ENCODE peak calls at places on chromosomes 2 and 18, in seven cellular contexts. One of them, this sample, is unnamed.

GRCh38 chr2:168174761-168175160 is 72.6 kb downstream of the STK39 start:
- DNase-seq in HCT116: no peak
- DNase-seq in GM12878: no peak
- DNase-seq in GM23338: no peak
- DNase-seq in SK-N-SH: no peak
- DNase-seq in HepG2: no peak
- DNase-seq in H1: no peak
- DNase-seq in this sample: no peak

GRCh38 chr2:69437751-69438154 is 518 bp upstream of the NFU1 start:
- DNase-seq in HCT116: no peak
- DNase-seq in GM12878: no peak
- DNase-seq in GM23338: no peak
- DNase-seq in SK-N-SH: no peak
- DNase-seq in HepG2: no peak
- DNase-seq in H1: no peak
- DNase-seq in this sample: no peak

GRCh38 chr2:177262137-177262536 is 2.4 kb downstream of the NFE2L2 start:
- DNase-seq in HCT116: no peak
- DNase-seq in GM12878: no peak
- DNase-seq in GM23338: no peak
- DNase-seq in SK-N-SH: no peak
- DNase-seq in HepG2: no peak
- DNase-seq in H1: no peak
- DNase-seq in this sample: peak; percentile 37

GRCh38 chr2:155377178-155377780 is 678.8 kb downstream of the KCNJ3 start:
- DNase-seq in HCT116: peak; percentile 35
- DNase-seq in GM12878: no peak
- DNase-seq in GM23338: peak; percentile 64
- DNase-seq in SK-N-SH: no peak
- DNase-seq in HepG2: peak; percentile 7
- DNase-seq in H1: no peak
- DNase-seq in this sample: peak; percentile 75

GRCh38 chr2:42909966-42910365 is 117.6 kb upstream of the HAAO start:
- DNase-seq in HCT116: no peak
- DNase-seq in GM12878: no peak
- DNase-seq in GM23338: no peak
- DNase-seq in SK-N-SH: no peak
- DNase-seq in HepG2: no peak
- DNase-seq in H1: no peak
- DNase-seq in this sample: no peak

GRCh38 chr2:9021563-9022211 is 18.2 kb upstream of the MBOAT2 start:
- DNase-seq in HCT116: no peak
- DNase-seq in GM12878: no peak
- DNase-seq in GM23338: no peak
- DNase-seq in SK-N-SH: no peak
- DNase-seq in HepG2: no peak
- DNase-seq in H1: no peak
- DNase-seq in this sample: no peak

GRCh38 chr18:34595673-34596072 is 114.4 kb upstream of the DTNA start:
- DNase-seq in HCT116: peak; percentile 28
- DNase-seq in GM12878: no peak
- DNase-seq in GM23338: peak; percentile 75
- DNase-seq in SK-N-SH: no peak
- DNase-seq in HepG2: peak; percentile 20
- DNase-seq in H1: no peak
- DNase-seq in this sample: peak; percentile 47

GRCh38 chr18:28494151-28494550 is 317.2 kb upstream of the CDH2 start:
- DNase-seq in HCT116: no peak
- DNase-seq in GM12878: no peak
- DNase-seq in GM23338: no peak
- DNase-seq in SK-N-SH: no peak
- DNase-seq in HepG2: no peak
- DNase-seq in H1: no peak
- DNase-seq in this sample: no peak

GRCh38 chr2:152613235-152613634 is 104.0 kb downstream of the PRPF40A start:
- DNase-seq in HCT116: no peak
- DNase-seq in GM12878: no peak
- DNase-seq in GM23338: no peak
- DNase-seq in SK-N-SH: no peak
- DNase-seq in HepG2: no peak
- DNase-seq in H1: no peak
- DNase-seq in this sample: peak; percentile 18

GRCh38 chr2:239934571-239935171 is 90.5 kb downstream of the NDUFA10 start:
- DNase-seq in HCT116: peak; percentile 38
- DNase-seq in GM12878: no peak
- DNase-seq in GM23338: peak; percentile 89
- DNase-seq in SK-N-SH: peak; percentile 78
- DNase-seq in HepG2: peak; percentile 74
- DNase-seq in H1: peak; percentile 85
- DNase-seq in this sample: peak; percentile 40

GRCh38 chr2:172285760-172286159 is 141.6 kb upstream of the ITGA6 start:
- DNase-seq in HCT116: no peak
- DNase-seq in GM12878: no peak
- DNase-seq in GM23338: no peak
- DNase-seq in SK-N-SH: no peak
- DNase-seq in HepG2: no peak
- DNase-seq in H1: no peak
- DNase-seq in this sample: no peak

GRCh38 chr2:191311156-191311555 is 66.0 kb downstream of the MYO1B start:
- DNase-seq in HCT116: no peak
- DNase-seq in GM12878: no peak
- DNase-seq in GM23338: no peak
- DNase-seq in SK-N-SH: no peak
- DNase-seq in HepG2: no peak
- DNase-seq in H1: no peak
- DNase-seq in this sample: no peak

GRCh38 chr2:191312662-191313061 is 67.5 kb downstream of the MYO1B start:
- DNase-seq in HCT116: no peak
- DNase-seq in GM12878: no peak
- DNase-seq in GM23338: no peak
- DNase-seq in SK-N-SH: no peak
- DNase-seq in HepG2: no peak
- DNase-seq in H1: no peak
- DNase-seq in this sample: no peak

GRCh38 chr2:191312163-191312562 is 67.0 kb downstream of the MYO1B start:
- DNase-seq in HCT116: no peak
- DNase-seq in GM12878: no peak
- DNase-seq in GM23338: no peak
- DNase-seq in SK-N-SH: no peak
- DNase-seq in HepG2: no peak
- DNase-seq in H1: no peak
- DNase-seq in this sample: no peak

GRCh38 chr2:191314697-191315364 is 69.6 kb downstream of the MYO1B start:
- DNase-seq in HCT116: no peak
- DNase-seq in GM12878: no peak
- DNase-seq in GM23338: no peak
- DNase-seq in SK-N-SH: no peak
- DNase-seq in HepG2: no peak
- DNase-seq in H1: no peak
- DNase-seq in this sample: no peak

DNA sequence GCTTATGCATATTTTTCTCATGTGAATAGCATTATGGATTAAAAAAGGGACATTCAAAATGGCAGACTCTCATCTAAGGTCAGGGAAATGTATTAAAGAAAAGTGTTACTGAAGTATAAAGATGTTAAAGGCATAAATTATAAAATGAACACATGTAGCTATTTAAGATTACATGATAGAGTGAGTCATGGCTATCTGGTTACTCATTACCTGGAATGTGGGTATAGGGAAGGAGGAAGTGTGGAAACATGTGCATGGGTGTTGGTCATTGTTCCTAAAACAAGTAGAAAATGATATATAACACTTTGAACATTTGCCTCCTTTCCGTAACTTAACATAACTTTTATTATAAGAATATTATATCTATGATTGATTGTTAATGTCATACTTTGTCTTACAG is 66.4 kb downstream of the MYO1B start:
- DNase-seq in HCT116: peak; percentile 72
- DNase-seq in GM12878: no peak
- DNase-seq in GM23338: no peak
- DNase-seq in SK-N-SH: no peak
- DNase-seq in HepG2: peak; percentile 59
- DNase-seq in H1: no peak
- DNase-seq in this sample: peak; percentile 25
- TF ChIP-seq POLR2AphosphoS5 in HCT116: no peak
- TF ChIP-seq POLR2AphosphoS5 in GM12878: no peak
- TF ChIP-seq POLR2AphosphoS5 in GM23338: no peak
- TF ChIP-seq POLR2AphosphoS5 in SK-N-SH: no peak
- TF ChIP-seq POLR2AphosphoS5 in HepG2: no peak
- TF ChIP-seq POLR2AphosphoS5 in H1: no peak
- TF ChIP-seq POLR2AphosphoS5 in this sample: no peak

GRCh38 chr2:102074167-102074778 is 68.3 kb upstream of the IL1R1 start:
- DNase-seq in HCT116: no peak
- DNase-seq in GM12878: no peak
- DNase-seq in GM23338: no peak
- DNase-seq in SK-N-SH: no peak
- DNase-seq in HepG2: no peak
- DNase-seq in H1: no peak
- DNase-seq in this sample: no peak

GRCh38 chr2:102078773-102079172 is 63.8 kb upstream of the IL1R1 start:
- DNase-seq in HCT116: no peak
- DNase-seq in GM12878: no peak
- DNase-seq in GM23338: no peak
- DNase-seq in SK-N-SH: no peak
- DNase-seq in HepG2: no peak
- DNase-seq in H1: no peak
- DNase-seq in this sample: no peak

GRCh38 chr2:102073168-102073724 is 69.3 kb upstream of the IL1R1 start:
- DNase-seq in HCT116: no peak
- DNase-seq in GM12878: no peak
- DNase-seq in GM23338: no peak
- DNase-seq in SK-N-SH: no peak
- DNase-seq in HepG2: no peak
- DNase-seq in H1: no peak
- DNase-seq in this sample: no peak

GRCh38 chr2:102072741-102073140 is 69.8 kb upstream of the IL1R1 start:
- DNase-seq in HCT116: no peak
- DNase-seq in GM12878: no peak
- DNase-seq in GM23338: no peak
- DNase-seq in SK-N-SH: no peak
- DNase-seq in HepG2: no peak
- DNase-seq in H1: no peak
- DNase-seq in this sample: no peak

DNA sequence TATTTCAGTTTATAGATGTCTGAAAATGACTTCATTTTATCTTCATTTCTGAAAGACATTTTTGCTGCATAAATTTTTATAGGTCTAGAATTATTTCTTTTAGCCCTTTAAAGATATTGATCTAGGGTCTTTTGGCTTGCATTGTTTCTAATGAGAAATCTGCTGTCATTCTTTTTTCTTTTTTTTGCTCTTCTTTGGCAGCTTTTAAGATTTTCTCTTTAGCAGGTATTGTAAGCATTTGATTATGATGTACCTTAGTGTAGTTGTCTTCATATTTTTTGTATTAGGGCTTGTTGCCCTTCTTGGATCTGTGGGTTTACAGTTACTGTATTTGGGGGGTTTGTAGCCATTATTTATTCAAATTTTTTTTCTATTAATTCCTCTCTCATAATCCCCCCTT is 66.0 kb upstream of the IL1R1 start:
- DNase-seq in HCT116: no peak
- DNase-seq in GM12878: no peak
- DNase-seq in GM23338: no peak
- DNase-seq in SK-N-SH: no peak
- DNase-seq in HepG2: no peak
- DNase-seq in H1: no peak
- DNase-seq in this sample: no peak
- H2AFZ ChIP-seq in HCT116: no peak overlapping the region
- H2AFZ ChIP-seq in GM12878: no peak overlapping the region
- H2AFZ ChIP-seq in GM23338: no peak overlapping the region
- H2AFZ ChIP-seq in SK-N-SH: no peak overlapping the region
- H2AFZ ChIP-seq in HepG2: no peak overlapping the region
- H2AFZ ChIP-seq in H1: no peak overlapping the region
- H2AFZ ChIP-seq in this sample: no peak overlapping the region

DNA sequence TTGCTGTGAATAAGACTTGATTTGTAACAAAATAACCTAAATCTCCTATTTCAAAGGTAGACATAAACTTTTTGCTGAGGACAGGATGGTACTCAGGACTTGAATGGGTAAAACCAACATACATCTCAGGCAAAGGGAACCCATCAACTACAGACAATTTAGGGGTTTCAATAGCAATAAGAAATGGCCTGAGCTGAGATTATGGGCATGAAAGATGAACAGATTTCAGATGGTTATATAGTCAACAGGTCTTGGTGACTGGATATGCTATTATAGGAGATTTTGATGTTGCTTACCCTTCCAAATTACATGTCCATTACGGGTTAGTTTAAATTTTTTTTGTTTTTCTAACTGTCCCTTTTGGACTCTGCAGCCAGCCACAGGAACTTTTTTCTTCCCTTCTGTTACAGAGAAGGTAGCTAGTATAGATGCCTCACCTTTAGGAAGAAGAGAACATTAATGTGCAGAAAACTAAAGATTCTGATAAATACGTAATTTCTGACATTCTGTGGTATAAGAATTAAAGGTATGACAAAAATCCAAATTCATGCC is 4.6 kb downstream of the RPS27A start:
- DNase-seq in HCT116: no peak
- DNase-seq in GM12878: no peak
- DNase-seq in GM23338: no peak
- DNase-seq in SK-N-SH: no peak
- DNase-seq in HepG2: no peak
- DNase-seq in H1: no peak
- DNase-seq in this sample: no peak
- TF ChIP-seq POLR2AphosphoS5 in HCT116: peak; percentile 49
- TF ChIP-seq POLR2AphosphoS5 in GM12878: no peak
- TF ChIP-seq POLR2AphosphoS5 in GM23338: no peak
- TF ChIP-seq POLR2AphosphoS5 in SK-N-SH: peak; percentile 42
- TF ChIP-seq POLR2AphosphoS5 in HepG2: peak; percentile 45
- TF ChIP-seq POLR2AphosphoS5 in H1: peak; percentile 21
- TF ChIP-seq POLR2AphosphoS5 in this sample: peak; percentile 75

DNA sequence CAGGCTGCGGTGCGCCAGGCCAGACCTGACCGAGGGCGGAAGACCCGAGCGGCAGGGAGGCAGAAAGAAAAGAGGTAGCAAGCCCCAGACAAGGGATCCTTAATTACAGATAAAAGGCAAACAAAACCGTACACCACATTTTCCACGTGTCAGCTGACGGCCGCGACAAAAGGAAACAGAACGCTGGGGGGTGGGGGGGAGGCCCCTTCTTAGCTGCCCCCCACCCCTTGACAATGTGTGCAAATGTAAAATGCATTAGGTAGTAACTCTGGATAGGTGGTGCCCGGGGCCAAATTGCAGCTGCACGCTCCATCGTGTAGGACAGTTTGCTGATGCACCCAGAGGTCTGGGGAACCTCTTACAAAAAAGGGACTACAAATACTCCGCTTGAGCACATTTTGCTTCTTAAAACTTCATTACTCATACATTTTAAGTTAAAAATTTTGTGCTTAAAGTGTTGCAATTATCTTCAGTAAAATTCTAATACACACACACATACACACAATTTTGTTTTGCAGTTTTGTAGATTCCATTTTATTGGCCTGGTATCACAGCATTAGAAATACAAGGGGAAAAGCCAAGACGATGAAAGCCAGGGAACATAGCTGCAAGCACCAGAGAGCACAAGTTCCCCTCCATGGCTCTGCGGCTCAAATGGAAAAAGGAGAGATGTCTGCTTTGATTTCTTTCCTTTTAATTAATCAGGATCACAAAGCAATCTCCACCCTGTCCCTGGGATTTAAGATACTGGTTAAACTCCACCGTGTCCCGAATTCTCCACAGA is 582.2 kb downstream of the ZEB2 start:
- DNase-seq in HCT116: no peak
- DNase-seq in GM12878: no peak
- DNase-seq in GM23338: peak; percentile 48
- DNase-seq in SK-N-SH: peak; percentile 64
- DNase-seq in HepG2: no peak
- DNase-seq in H1: no peak
- DNase-seq in this sample: peak; percentile 4
- H2AFZ ChIP-seq in HCT116: no peak overlapping the region
- H2AFZ ChIP-seq in GM12878: peak overlapping the region; percentile 19
- H2AFZ ChIP-seq in GM23338: peak overlapping the region; percentile 91
- H2AFZ ChIP-seq in SK-N-SH: peak overlapping the region; percentile 81
- H2AFZ ChIP-seq in HepG2: no peak overlapping the region
- H2AFZ ChIP-seq in H1: peak overlapping the region; percentile 7
- H2AFZ ChIP-seq in this sample: peak overlapping the region; percentile 87